ENCODE peak calls at places on chromosomes 16 and 17, in ten cellular contexts. G is activated T-cell treated with anti-CD3 and anti-CD28 coated beads, Interleukin-2, amount 50 U/mL, for 4 hours; T is amygdala; P is midbrain; A is NCI-H524; Z is left lung; O is NCI-H1694 treated with DMSO at 0.1 percent for 48 hours; V is posterior cingulate gyrus; R is caudate nucleus; B is neural crest cell. W is an unnamed sample.
A peak's percentile ranks its signal among the peaks of the same experiment; 100 is the strongest.

GRCh38 chr16:3122926-3123570 is 10.7 kb downstream of the ZNF205 start:
- DNase-seq in T (no peak), Z (no peak), B (no peak), V (no peak), O (no peak), G (no peak), R (no peak), A (no peak), P (no peak), W (no peak)

GRCh38 chr17:17998934-17999333 is 26.3 kb downstream of the DRC3 start:
- DNase-seq in T (no peak), A (no peak), V (no peak), O (no peak), R (no peak), P (no peak), B (no peak), G (no peak), Z (no peak), W (no peak)

GRCh38 chr16:87723224-87723619 is 42.6 kb downstream of the KLHDC4 start:
- DNase-seq in V (peak; percentile 73), P (peak; percentile 77), O (peak; percentile 89), T (peak; percentile 42), A (peak; percentile 98), G (no peak), Z (peak; percentile 66), R (peak; percentile 66), B (no peak), W (peak; percentile 70)

GRCh38 chr16:86391987-86392386 is 118.3 kb upstream of the FOXF1 start:
- DNase-seq in A (no peak), V (no peak), T (no peak), R (no peak), P (no peak), B (no peak), O (no peak), Z (no peak), G (no peak), W (peak; percentile 88)

GRCh38 chr16:19389246-19389645 is 28.4 kb upstream of the TMC5 start:
- DNase-seq in R (no peak), T (no peak), A (peak; percentile 17), O (no peak), Z (peak; percentile 73), G (no peak), V (peak; percentile 23), B (peak; percentile 41), P (no peak), W (peak; percentile 10)

GRCh38 chr16:31134091-31134571 is 1.4 kb downstream of the PRSS8 start:
- DNase-seq in P (no peak), T (no peak), R (no peak), V (no peak), A (no peak), B (no peak), Z (no peak), O (no peak), G (no peak), W (no peak)

GRCh38 chr16:66728117-66728787 is 23.2 kb downstream of the DYNC1LI2 start:
- DNase-seq in Z (no peak), V (peak; percentile 29), B (no peak), G (no peak), R (no peak), P (peak; percentile 77), O (peak; percentile 78), A (no peak), T (no peak), W (peak; percentile 67)

GRCh38 chr17:81044764-81045589 is 10.0 kb downstream of the BAIAP2 start:
- DNase-seq in P (peak; percentile 41), T (no peak), Z (peak; percentile 68), A (peak; percentile 77), R (no peak), O (no peak), G (no peak), B (no peak), V (no peak), W (no peak)

GRCh38 chr16:48392407-48392806 is 7.2 kb upstream of the SIAH1 start:
- DNase-seq in A (no peak), B (no peak), R (no peak), O (no peak), P (no peak), T (no peak), Z (no peak), V (no peak), G (no peak), W (no peak)

GRCh38 chr17:31251618-31252328 is 45.3 kb downstream of the OMG start:
- DNase-seq in Z (no peak), B (no peak), O (no peak), G (no peak), T (no peak), A (no peak), R (no peak), P (no peak), V (no peak), W (peak; percentile 18)

GRCh38 chr17:50346313-50347086 is 574 bp downstream of the XYLT2 start:
- DNase-seq in A (no peak), T (no peak), O (no peak), G (peak; percentile 34), Z (peak; percentile 60), V (peak; percentile 32), R (no peak), P (peak; percentile 21), B (peak; percentile 45), W (no peak)

GRCh38 chr16:70737377-70738082 is 51.7 kb upstream of the MTSS2 start:
- DNase-seq in A (no peak), T (no peak), B (no peak), O (no peak), Z (peak; percentile 68), R (no peak), G (peak; percentile 31), V (no peak), P (no peak), W (peak; percentile 88)

GRCh38 chr16:83627996-83628395 is 179.8 kb upstream of the HSBP1 start:
- DNase-seq in O (no peak), G (no peak), B (no peak), R (no peak), T (no peak), V (no peak), Z (no peak), A (no peak), P (no peak), W (no peak)

GRCh38 chr16:15880434-15880833 is 8.0 kb downstream of the CEP20 start:
- DNase-seq in Z (no peak), V (no peak), A (no peak), P (peak; percentile 18), T (no peak), B (no peak), G (no peak), O (no peak), R (no peak), W (no peak)

GRCh38 chr17:35889241-35889640 is 9.1 kb upstream of the CCL5 start:
- DNase-seq in O (no peak), G (no peak), V (no peak), P (no peak), R (no peak), B (no peak), T (no peak), A (no peak), Z (no peak), W (no peak)

GRCh38 chr17:5769936-5770335 is 185.6 kb upstream of the NLRP1 start:
- DNase-seq in V (no peak), T (no peak), R (no peak), A (no peak), G (no peak), B (peak; percentile 34), P (no peak), O (peak; percentile 67), Z (no peak), W (no peak)

GRCh38 chr17:55743103-55743679 is 7.7 kb upstream of the PCTP start:
- DNase-seq in R (no peak), T (no peak), P (no peak), O (no peak), A (no peak), G (no peak), Z (no peak), V (no peak), B (no peak), W (peak; percentile 61)

GRCh38 chr17:36149296-36149820 is 27.1 kb downstream of the TBC1D3B start:
- DNase-seq in R (no peak), G (no peak), V (no peak), B (no peak), T (no peak), Z (no peak), A (no peak), O (no peak), P (no peak), W (peak; percentile 32)

GRCh38 chr16:49484454-49484853 is 110.8 kb downstream of the C16orf78 start:
- DNase-seq in G (no peak), T (no peak), O (no peak), Z (peak; percentile 33), B (peak; percentile 49), A (no peak), R (no peak), P (peak; percentile 41), V (peak; percentile 56), W (no peak)

GRCh38 chr17:45018514-45019176 is 32.8 kb downstream of the DCAKD start:
- DNase-seq in A (peak; percentile 56), Z (no peak), R (no peak), B (peak; percentile 23), V (no peak), T (no peak), G (no peak), O (no peak), P (no peak), W (no peak)

GRCh38 chr16:50709061-50709695 is 15.8 kb downstream of the NOD2 start:
- DNase-seq in O (no peak), G (no peak), R (no peak), Z (peak; percentile 62), V (no peak), A (no peak), P (peak; percentile 5), T (no peak), B (no peak), W (no peak)

GRCh38 chr17:77746391-77746790 is 212.1 kb upstream of the TNRC6C start:
- DNase-seq in G (no peak), V (no peak), T (no peak), B (no peak), O (no peak), R (no peak), A (peak; percentile 85), P (no peak), Z (peak; percentile 8), W (no peak)

GRCh38 chr16:5206331-5206990 is 108.9 kb upstream of the EEF2KMT start:
- DNase-seq in V (no peak), O (no peak), T (no peak), P (peak; percentile 6), R (no peak), Z (no peak), B (no peak), G (no peak), A (no peak), W (no peak)

GRCh38 chr17:38451030-38451839 is 23.0 kb downstream of the ARHGAP23 start:
- DNase-seq in P (no peak), V (no peak), T (no peak), R (no peak), O (no peak), G (no peak), Z (no peak), A (no peak), B (no peak), W (peak; percentile 89)

GRCh38 chr17:31415004-31415454 is 23.6 kb downstream of the RAB11FIP4 start:
- DNase-seq in Z (no peak), A (no peak), G (no peak), O (no peak), B (no peak), T (no peak), P (no peak), V (no peak), R (no peak), W (no peak)

GRCh38 chr16:19589106-19589505 is 33.6 kb downstream of the VPS35L start:
- DNase-seq in P (no peak), Z (no peak), O (no peak), V (no peak), T (no peak), B (no peak), A (no peak), G (no peak), R (no peak), W (no peak)

GRCh38 chr17:43578699-43579569 is 32.8 kb upstream of the ETV4 start:
- DNase-seq in G (no peak), A (peak; percentile 48), R (no peak), B (no peak), O (no peak), Z (no peak), V (no peak), T (no peak), P (no peak), W (no peak)

GRCh38 chr17:82076785-82077591 is 11.4 kb upstream of the DUS1L start:
- DNase-seq in B (no peak), G (no peak), O (no peak), V (no peak), T (no peak), Z (no peak), P (no peak), R (no peak), A (no peak), W (no peak)

W was measured in amniotic epithelial cell.